ENCODE peak calls at places on chromosomes 7 and 10, in five cellular contexts. I is spleen, H is K562, K is prostate gland, Z is cardiac fibroblast. X is an unnamed sample.

GRCh38 chr10:74502963-74503608 is 323.3 kb upstream of the KAT6B start:
- DNase-seq in I (no peak), H (no peak), K (no peak), Z (peak; percentile 67), X (peak; percentile 85)

GRCh38 chr10:124621637-124622036 is 122.5 kb downstream of the FAM53B start:
- DNase-seq in I (no peak), H (no peak), K (no peak), Z (no peak), X (no peak)

GRCh38 chr7:154865984-154866685 is 136.8 kb downstream of the PAXIP1 start:
- DNase-seq in I (peak; percentile 44), H (no peak), K (no peak), Z (no peak), X (no peak)

GRCh38 chr10:77377034-77377433 is 260.6 kb downstream of the KCNMA1 start:
- DNase-seq in I (no peak), H (no peak), K (no peak), Z (no peak), X (no peak)

GRCh38 chr10:43228783-43229207 is 38.1 kb downstream of the RASGEF1A start:
- DNase-seq in I (peak; percentile 74), H (no peak), K (no peak), Z (no peak), X (no peak)

GRCh38 chr10:21260060-21260792 is 265.3 kb downstream of the SKIDA1 start:
- DNase-seq in I (no peak), H (no peak), K (no peak), Z (peak; percentile 46), X (peak; percentile 29)

GRCh38 chr10:42551582-42552187 is 86.7 kb downstream of the ZNF33B start:
- DNase-seq in I (peak; percentile 80), H (no peak), K (no peak), Z (no peak), X (no peak)

GRCh38 chr7:51123322-51124021 is 193.1 kb downstream of the COBL start:
- DNase-seq in I (no peak), H (no peak), K (no peak), Z (peak; percentile 69), X (peak; percentile 76)

GRCh38 chr7:26052721-26053120 is 99.3 kb upstream of the NFE2L3 start:
- DNase-seq in I (no peak), H (no peak), K (no peak), Z (no peak), X (no peak)

GRCh38 chr7:75951506-75951905 is 36.6 kb downstream of the POR start:
- DNase-seq in I (peak; percentile 83), H (no peak), K (no peak), Z (peak; percentile 83), X (no peak)

GRCh38 chr7:98788921-98789320 is 80.9 kb downstream of the TMEM130 start:
- DNase-seq in I (no peak), H (no peak), K (no peak), Z (peak; percentile 56), X (peak; percentile 34)

DNA sequence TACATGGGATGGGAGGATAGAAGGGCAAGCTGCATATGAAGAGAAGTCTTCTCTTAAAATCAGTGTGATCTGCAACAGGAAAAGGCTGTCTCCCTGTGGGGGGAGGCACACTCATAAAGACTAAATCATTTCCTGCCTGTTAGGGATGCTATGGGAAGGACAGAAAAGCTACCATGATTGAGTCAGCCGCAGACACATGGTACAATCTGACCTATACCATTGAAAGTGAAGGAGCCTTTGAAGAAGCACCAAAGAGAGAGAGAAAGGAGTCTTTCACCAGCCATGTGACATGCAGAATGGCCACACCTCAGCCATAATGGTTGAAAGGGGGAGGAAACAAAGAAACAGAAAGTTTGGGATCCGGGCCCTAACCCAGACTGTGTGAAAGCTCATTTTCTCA is 29.1 kb downstream of the NUDCD3 start:
- DNase-seq in I (no peak), H (no peak), K (no peak), Z (peak; percentile 48), X (peak; percentile 55)
- H3K4me3 ChIP-seq in I (no peak overlapping the region), H (no peak overlapping the region), K (no peak overlapping the region), Z (no peak overlapping the region), X (no peak overlapping the region)

GRCh38 chr10:19921300-19922140 is 105.3 kb downstream of the PLXDC2 start:
- DNase-seq in I (no peak), H (no peak), K (no peak), Z (peak; percentile 84), X (peak; percentile 62)

GRCh38 chr10:19918800-19919199 is 102.6 kb downstream of the PLXDC2 start:
- DNase-seq in I (no peak), H (no peak), K (no peak), Z (peak; percentile 55), X (peak; percentile 27)

GRCh38 chr10:19925064-19925463 is 108.8 kb downstream of the PLXDC2 start:
- DNase-seq in I (no peak), H (no peak), K (no peak), Z (no peak), X (no peak)

GRCh38 chr10:19920075-19920726 is 104.0 kb downstream of the PLXDC2 start:
- DNase-seq in I (no peak), H (no peak), K (no peak), Z (no peak), X (no peak)

GRCh38 chr10:19922236-19922963 is 106.2 kb downstream of the PLXDC2 start:
- DNase-seq in I (no peak), H (no peak), K (peak; percentile 49), Z (peak; percentile 85), X (peak; percentile 94)
- H3K4me3 ChIP-seq in I (no peak overlapping the region), H (no peak overlapping the region), K (no peak overlapping the region), Z (no peak overlapping the region), X (no peak overlapping the region)

DNA sequence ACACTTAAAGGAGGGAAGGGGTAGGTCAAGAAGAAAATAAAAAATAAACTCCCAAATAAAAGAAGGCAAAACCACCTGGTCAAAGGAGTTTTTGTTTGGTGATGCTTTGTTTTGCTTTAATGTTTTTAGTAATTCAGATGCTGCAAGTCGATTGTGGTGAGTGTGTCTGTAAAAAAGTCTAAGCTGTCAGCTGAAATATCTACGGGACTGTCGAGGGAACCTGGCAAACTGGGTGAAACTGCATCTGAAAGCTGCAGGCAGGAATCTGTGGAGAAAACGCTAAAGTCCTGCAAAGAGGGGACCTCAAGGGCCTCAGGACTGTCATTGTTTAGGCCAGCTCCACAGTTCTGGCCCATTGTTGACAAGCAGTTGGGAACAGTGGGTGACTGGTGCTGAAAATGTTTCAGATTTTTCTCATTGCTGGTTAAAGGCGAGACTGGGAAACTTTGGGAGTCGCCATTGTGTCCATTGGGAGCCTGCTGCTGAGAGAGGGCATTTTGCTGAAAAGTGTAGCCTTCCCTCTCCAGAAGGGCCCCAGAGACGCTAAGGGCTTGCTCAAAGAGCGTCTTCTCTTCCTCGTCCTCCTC is 1.8 kb downstream of the HOXA2 start:
- DNase-seq in I (no peak), H (no peak), K (no peak), Z (no peak), X (peak; percentile 59)
- H3K4me3 ChIP-seq in I (no peak overlapping the region), H (no peak overlapping the region), K (no peak overlapping the region), Z (no peak overlapping the region), X (peak overlapping the region; percentile 57)

GRCh38 chr10:103512591-103513382 is 19.3 kb downstream of the NEURL1 start:
- DNase-seq in I (no peak), H (no peak), K (peak; percentile 24), Z (no peak), X (no peak)

GRCh38 chr10:103510791-103511757 is 17.6 kb downstream of the NEURL1 start:
- DNase-seq in I (peak; percentile 36), H (no peak), K (no peak), Z (no peak), X (no peak)

GRCh38 chr10:103512166-103512565 is 18.7 kb downstream of the NEURL1 start:
- DNase-seq in I (peak; percentile 36), H (no peak), K (no peak), Z (no peak), X (no peak)

GRCh38 chr10:103513383-103514060 is 20.0 kb downstream of the NEURL1 start:
- DNase-seq in I (peak; percentile 49), H (peak; percentile 1), K (no peak), Z (no peak), X (no peak)

GRCh38 chr10:103514244-103514643 is 20.7 kb downstream of the NEURL1 start:
- DNase-seq in I (peak; percentile 20), H (peak; percentile 2), K (no peak), Z (no peak), X (no peak)
- H3K4me3 ChIP-seq in I (no peak overlapping the region), H (no peak overlapping the region), K (no peak overlapping the region), Z (no peak overlapping the region), X (no peak overlapping the region)

GRCh38 chr7:77349141-77349540 is 67.0 kb downstream of the GSAP start:
- DNase-seq in I (no peak), H (no peak), K (no peak), Z (peak; percentile 49), X (peak; percentile 19)

GRCh38 chr7:77353911-77354310 is 62.2 kb downstream of the GSAP start:
- DNase-seq in I (no peak), H (no peak), K (no peak), Z (no peak), X (no peak)

GRCh38 chr7:77352688-77353406 is 63.3 kb downstream of the GSAP start:
- DNase-seq in I (no peak), H (no peak), K (no peak), Z (no peak), X (no peak)

GRCh38 chr7:77353407-77353721 is 62.8 kb downstream of the GSAP start:
- DNase-seq in I (no peak), H (no peak), K (no peak), Z (no peak), X (no peak)

GRCh38 chr7:77351539-77352004 is 64.6 kb downstream of the GSAP start:
- DNase-seq in I (peak; percentile 88), H (no peak), K (no peak), Z (no peak), X (no peak)
- H3K4me3 ChIP-seq in I (no peak overlapping the region), H (no peak overlapping the region), K (no peak overlapping the region), Z (no peak overlapping the region), X (no peak overlapping the region)

GRCh38 chr7:74027124-74027682 is 770 bp upstream of the ELN start:
- DNase-seq in I (no peak), H (no peak), K (no peak), Z (no peak), X (no peak)
- H3K4me3 ChIP-seq in I (no peak overlapping the region), H (no peak overlapping the region), K (peak overlapping the region; percentile 36), Z (no peak overlapping the region), X (no peak overlapping the region)

GRCh38 chr10:1735562-1735961 is 1.8 kb downstream of the ADARB2 start:
- DNase-seq in I (no peak), H (no peak), K (no peak), Z (no peak), X (no peak)
- H3K4me3 ChIP-seq in I (no peak overlapping the region), H (no peak overlapping the region), K (no peak overlapping the region), Z (no peak overlapping the region), X (no peak overlapping the region)